ENCODE peak calls at places on chromosomes 5 and 9, in ten cellular contexts. T, V, M, C, N, L, Z, S, Y and K are unnamed samples.

GRCh38 chr5:170635706-170636105 is 131.9 kb downstream of the KCNIP1 start:
- DNase-seq in V (no peak), M (no peak), C (no peak), Y (no peak), N (no peak), S (no peak), L (no peak), T (no peak), Z (no peak), K (no peak)

GRCh38 chr5:139700711-139701693 is 52.9 kb downstream of the CXXC5 start:
- DNase-seq in T (no peak), Y (no peak), V (no peak), C (peak; percentile 86), L (no peak), M (no peak), Z (no peak), N (no peak), S (no peak), K (no peak)

GRCh38 chr5:73419414-73420390 is 28.9 kb downstream of the FOXD1 start:
- DNase-seq in T (no peak), S (no peak), Z (peak; percentile 84), V (no peak), N (no peak), M (no peak), L (peak; percentile 91), C (peak; percentile 88), Y (peak; percentile 97), K (no peak)

GRCh38 chr5:173757817-173758216 is 130.3 kb upstream of the CPEB4 start:
- DNase-seq in V (no peak), S (no peak), T (no peak), C (no peak), L (no peak), M (no peak), N (no peak), Z (no peak), Y (no peak), K (no peak)

GRCh38 chr5:7425830-7426229 is 29.9 kb downstream of the ADCY2 start:
- DNase-seq in Y (no peak), S (no peak), T (no peak), V (no peak), Z (no peak), M (no peak), N (no peak), L (no peak), C (no peak), K (no peak)

GRCh38 chr5:6707852-6708251 is 5.4 kb upstream of the TENT4A start:
- DNase-seq in N (no peak), V (no peak), M (no peak), Z (no peak), C (no peak), Y (no peak), L (no peak), T (no peak), S (no peak), K (no peak)

GRCh38 chr5:155091063-155091648 is 77.6 kb downstream of the KIF4B start:
- DNase-seq in N (no peak), S (peak; percentile 58), L (no peak), M (no peak), T (no peak), V (no peak), Z (no peak), C (no peak), Y (no peak), K (no peak)

GRCh38 chr5:11815916-11816315 is 88.3 kb downstream of the CTNND2 start:
- DNase-seq in N (no peak), C (no peak), L (no peak), V (no peak), Z (no peak), M (no peak), S (no peak), T (no peak), Y (no peak), K (no peak)

GRCh38 chr5:17343675-17344074 is 126.2 kb downstream of the BASP1 start:
- DNase-seq in V (no peak), T (peak; percentile 2), M (peak; percentile 89), Z (peak; percentile 44), Y (peak; percentile 97), N (peak; percentile 50), L (peak; percentile 73), C (no peak), S (no peak), K (peak; percentile 61)

GRCh38 chr9:61670616-61671015 is 480.8 kb downstream of the SPATA31A7 start:
- DNase-seq in N (no peak), V (no peak), C (no peak), S (no peak), M (no peak), Z (no peak), T (no peak), L (no peak), Y (no peak), K (no peak)

GRCh38 chr9:123267481-123268239 is 726 bp downstream of the STRBP start:
- DNase-seq in V (peak; percentile 70), M (no peak), Z (no peak), N (no peak), Y (no peak), T (no peak), S (no peak), L (no peak), C (peak; percentile 49), K (peak; percentile 32)

GRCh38 chr9:123266655-123267421 is 1.5 kb downstream of the STRBP start:
- DNase-seq in M (no peak), V (no peak), C (no peak), T (no peak), Z (no peak), Y (no peak), N (no peak), S (no peak), L (no peak), K (peak; percentile 12)

GRCh38 chr9:123268950-123269302 is 540 bp upstream of the STRBP start:
- DNase-seq in Z (no peak), T (no peak), V (no peak), N (no peak), M (no peak), C (no peak), L (no peak), S (no peak), Y (no peak), K (no peak)

GRCh38 chr9:123269316-123269715 is 930 bp upstream of the STRBP start:
- DNase-seq in V (no peak), Y (no peak), M (no peak), S (no peak), L (no peak), T (no peak), C (no peak), N (no peak), Z (no peak), K (no peak)

DNA sequence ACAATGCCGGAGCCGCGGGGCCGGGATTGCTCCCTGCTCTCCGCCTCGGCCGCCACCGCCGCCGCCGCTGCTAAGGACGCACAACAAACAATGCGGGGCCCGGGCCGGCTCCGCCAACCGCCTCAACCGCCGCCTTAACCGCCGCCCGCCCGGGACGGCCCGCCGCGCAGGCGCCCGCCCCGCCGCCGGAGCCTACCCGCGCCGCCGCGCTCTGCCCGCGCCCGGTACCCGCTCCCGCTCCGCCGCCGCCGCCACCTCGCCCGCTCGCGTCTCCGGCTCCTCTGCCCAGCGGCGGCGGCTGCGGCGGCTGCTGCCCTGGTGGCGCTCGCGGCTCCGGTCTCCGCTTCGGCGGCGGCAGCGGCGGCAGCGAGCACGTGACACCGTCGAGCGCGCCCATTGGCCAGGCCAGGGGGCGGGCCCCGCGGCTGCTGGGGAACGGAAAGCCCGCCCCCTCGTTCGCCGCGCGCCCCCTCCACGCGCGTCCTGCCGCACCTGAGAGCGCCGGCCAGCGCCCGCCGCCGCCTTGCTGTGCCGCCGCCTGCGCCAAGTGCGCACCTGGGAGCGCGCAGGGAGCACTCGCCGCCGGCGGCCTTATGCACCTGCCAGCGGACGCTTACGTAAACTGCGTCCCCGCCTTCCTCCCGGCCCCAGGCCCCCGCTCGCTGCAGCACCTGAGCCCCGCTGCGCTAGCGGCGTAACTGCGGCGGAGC is at the start of gene STRBP:
- DNase-seq in Z (peak; percentile 31), Y (peak; percentile 70), V (peak; percentile 96), S (peak; percentile 88), C (peak; percentile 97), M (peak; percentile 85), L (peak; percentile 31), N (peak; percentile 39), T (peak; percentile 74), K (peak; percentile 99)
- TF ChIP-seq CTCF in Z (no peak), Y (no peak), V (no peak), S (no peak), C (no peak), M (no peak), L (no peak), N (no peak), T (no peak), K (peak; percentile 48)

GRCh38 chr5:1468629-1469527 is 23.6 kb upstream of the SLC6A3 start:
- DNase-seq in V (no peak), Z (no peak), N (no peak), Y (no peak), S (no peak), L (no peak), T (no peak), C (no peak), M (no peak), K (no peak)
- TF ChIP-seq CTCF in V (no peak), Z (no peak), N (no peak), Y (no peak), S (no peak), L (no peak), T (no peak), C (no peak), M (no peak), K (no peak)

GRCh38 chr5:44927335-44927734 is 118.6 kb downstream of the MRPS30 start:
- DNase-seq in M (no peak), Z (no peak), S (no peak), L (no peak), C (no peak), Y (no peak), V (no peak), T (no peak), N (no peak), K (no peak)
- TF ChIP-seq CTCF in M (no peak), Z (no peak), S (no peak), L (no peak), C (no peak), Y (no peak), V (no peak), T (no peak), N (no peak), K (no peak)

GRCh38 chr5:126503602-126504104 is 80.4 kb downstream of the GRAMD2B start:
- DNase-seq in C (no peak), M (no peak), N (no peak), L (no peak), T (no peak), Z (no peak), V (no peak), S (no peak), Y (peak; percentile 84), K (no peak)

GRCh38 chr5:126497506-126497905 is 74.3 kb downstream of the GRAMD2B start:
- DNase-seq in C (no peak), N (no peak), V (no peak), S (no peak), Z (no peak), L (no peak), M (no peak), Y (no peak), T (no peak), K (no peak)

GRCh38 chr5:126501448-126501847 is 78.2 kb downstream of the GRAMD2B start:
- DNase-seq in T (no peak), S (no peak), M (no peak), Y (no peak), N (no peak), V (no peak), C (no peak), Z (no peak), L (no peak), K (no peak)

GRCh38 chr5:126499278-126499677 is 76.1 kb downstream of the GRAMD2B start:
- DNase-seq in L (no peak), M (no peak), Y (no peak), V (no peak), C (no peak), Z (no peak), N (no peak), S (no peak), T (no peak), K (no peak)

GRCh38 chr5:126499742-126500396 is 76.7 kb downstream of the GRAMD2B start:
- DNase-seq in T (peak; percentile 24), Z (no peak), V (no peak), C (peak; percentile 71), N (no peak), M (peak; percentile 36), S (no peak), Y (peak; percentile 58), L (no peak), K (peak; percentile 36)
- TF ChIP-seq CTCF in T (peak; percentile 73), Z (peak; percentile 39), V (peak; percentile 32), C (peak; percentile 72), N (peak; percentile 56), M (peak; percentile 59), S (peak; percentile 52), Y (peak; percentile 71), L (peak; percentile 47), K (peak; percentile 60)